ENCODE peak calls at places on chromosomes 2 and 18, in five cellular contexts. D is A549, N is heart left ventricle, F is lower lobe of right lung, S is tibial nerve. K is an unnamed sample.

GRCh38 chr2:151289972-151290335 is 486 bp upstream of the NMI start:
- DNase-seq in F (no peak), S (peak; percentile 25), D (peak; percentile 42), N (no peak), K (peak; percentile 41)

GRCh38 chr2:233449921-233450853 is 95.9 kb downstream of the DGKD start:
- DNase-seq in D (no peak), F (peak; percentile 37), N (no peak), S (peak; percentile 8), K (no peak)

GRCh38 chr2:14712091-14712490 is 79.6 kb downstream of the LRATD1 start:
- DNase-seq in F (no peak), D (no peak), S (no peak), N (no peak), K (no peak)

GRCh38 chr2:75634945-75635344 is 11.6 kb upstream of the MRPL19 start:
- DNase-seq in D (no peak), N (no peak), S (no peak), F (no peak), K (peak; percentile 44)

GRCh38 chr2:36663851-36664715 is 32.4 kb upstream of the VIT start:
- DNase-seq in F (no peak), N (no peak), S (no peak), D (peak; percentile 85), K (peak; percentile 14)

GRCh38 chr2:233235977-233236376 is 15.5 kb upstream of the ATG16L1 start:
- DNase-seq in F (no peak), D (no peak), S (no peak), N (no peak), K (no peak)

GRCh38 chr2:235756491-235756890 is 262.6 kb downstream of the AGAP1 start:
- DNase-seq in F (no peak), N (no peak), D (no peak), S (no peak), K (no peak)

GRCh38 chr2:54260241-54260495 is 4.1 kb upstream of the TSPYL6 start:
- DNase-seq in D (no peak), S (no peak), N (no peak), F (no peak), K (no peak)

GRCh38 chr2:85281553-85281952 is 46.2 kb downstream of the TGOLN2 start:
- DNase-seq in S (no peak), F (no peak), N (no peak), D (no peak), K (no peak)

GRCh38 chr18:6624271-6624670 is 105.2 kb upstream of the ARHGAP28 start:
- DNase-seq in D (no peak), S (no peak), F (no peak), N (no peak), K (no peak)

GRCh38 chr2:30106543-30106942 is 40.3 kb upstream of the YPEL5 start:
- DNase-seq in F (no peak), S (no peak), N (no peak), D (peak; percentile 13), K (no peak)

GRCh38 chr2:176071330-176072291 is 12.2 kb downstream of the EVX2 start:
- DNase-seq in N (no peak), F (no peak), S (no peak), D (no peak), K (no peak)

GRCh38 chr2:120326048-120326447 is 19.9 kb upstream of the INHBB start:
- DNase-seq in S (no peak), N (peak; percentile 3), D (no peak), F (no peak), K (no peak)

GRCh38 chr2:10289352-10289751 is 13.4 kb upstream of the HPCAL1 start:
- DNase-seq in F (no peak), D (no peak), S (no peak), N (no peak), K (no peak)

GRCh38 chr2:212176151-212176550 is 362.5 kb downstream of the ERBB4 start:
- DNase-seq in F (no peak), N (no peak), D (no peak), S (no peak), K (no peak)

GRCh38 chr18:518081-518480 is 17.6 kb upstream of the COLEC12 start:
- DNase-seq in F (no peak), S (no peak), D (no peak), N (no peak), K (no peak)

GRCh38 chr2:157880927-157881326 is 4.8 kb upstream of the ACVR1 start:
- DNase-seq in N (no peak), S (no peak), D (no peak), F (no peak), K (no peak)

GRCh38 chr18:23311346-23312103 is 141.6 kb upstream of the RIOK3 start:
- DNase-seq in D (no peak), N (no peak), F (no peak), S (peak; percentile 36), K (peak; percentile 39)

GRCh38 chr2:238270606-238271005 is 17.8 kb downstream of the PER2 start:
- DNase-seq in S (no peak), F (peak; percentile 31), N (no peak), D (no peak), K (no peak)

GRCh38 chr18:36527025-36527424 is 229.5 kb downstream of the FHOD3 start:
- DNase-seq in D (no peak), S (no peak), N (no peak), F (no peak), K (no peak)

GRCh38 chr2:238847841-238848565 is at the start of gene TWIST2:
- DNase-seq in F (peak; percentile 81), S (peak; percentile 84), N (peak; percentile 83), D (peak; percentile 80), K (peak; percentile 33)

GRCh38 chr2:231418820-231419640 is 23.5 kb downstream of the B3GNT7 start:
- DNase-seq in D (no peak), N (no peak), S (no peak), F (no peak), K (no peak)

GRCh38 chr2:16763493-16763899 is 97.9 kb upstream of the CYRIA start:
- DNase-seq in N (no peak), D (peak; percentile 9), F (no peak), S (no peak), K (no peak)

GRCh38 chr2:167758292-167758691 is 489.1 kb downstream of the STK39 start:
- DNase-seq in N (no peak), F (no peak), D (no peak), S (no peak), K (no peak)

GRCh38 chr2:70514612-70515055 is 39.0 kb downstream of the TGFA start:
- DNase-seq in N (no peak), D (no peak), S (no peak), F (peak; percentile 89), K (no peak)

GRCh38 chr18:63160172-63160995 is 159.2 kb downstream of the BCL2 start:
- DNase-seq in F (no peak), D (no peak), N (no peak), S (no peak), K (no peak)

GRCh38 chr18:50307738-50308470 is 20.4 kb upstream of the CXXC1 start:
- DNase-seq in N (peak; percentile 92), F (peak; percentile 94), D (peak; percentile 88), S (peak; percentile 67), K (peak; percentile 74)
- H3K27ac ChIP-seq in N (no peak overlapping the region), F (peak overlapping the region; percentile 43), D (peak overlapping the region; percentile 62), S (no peak overlapping the region), K (peak overlapping the region; percentile 98)

DNA sequence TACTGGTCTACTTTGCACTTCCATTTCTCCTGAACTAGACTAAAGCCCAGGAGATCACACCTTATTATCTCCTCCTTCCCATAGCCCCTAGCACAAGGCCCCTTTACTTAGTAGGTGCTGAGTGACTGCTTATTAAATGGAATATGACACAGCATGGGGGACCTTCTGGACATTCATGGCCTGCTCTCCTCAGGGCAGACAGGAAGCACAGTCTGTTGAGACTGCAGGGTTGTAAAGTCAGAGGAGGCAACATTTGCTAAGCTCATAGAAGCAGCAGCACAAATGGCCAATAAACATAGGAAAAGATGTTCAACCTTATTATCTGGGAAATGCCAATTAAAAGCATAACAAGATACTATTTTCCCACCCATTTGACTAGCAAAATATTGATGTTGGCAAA is 75.3 kb downstream of the DNMT3A start:
- DNase-seq in D (no peak), N (no peak), S (no peak), F (no peak), K (no peak)
- H3K27ac ChIP-seq in D (no peak overlapping the region), N (no peak overlapping the region), S (no peak overlapping the region), F (no peak overlapping the region), K (no peak overlapping the region)

DNA sequence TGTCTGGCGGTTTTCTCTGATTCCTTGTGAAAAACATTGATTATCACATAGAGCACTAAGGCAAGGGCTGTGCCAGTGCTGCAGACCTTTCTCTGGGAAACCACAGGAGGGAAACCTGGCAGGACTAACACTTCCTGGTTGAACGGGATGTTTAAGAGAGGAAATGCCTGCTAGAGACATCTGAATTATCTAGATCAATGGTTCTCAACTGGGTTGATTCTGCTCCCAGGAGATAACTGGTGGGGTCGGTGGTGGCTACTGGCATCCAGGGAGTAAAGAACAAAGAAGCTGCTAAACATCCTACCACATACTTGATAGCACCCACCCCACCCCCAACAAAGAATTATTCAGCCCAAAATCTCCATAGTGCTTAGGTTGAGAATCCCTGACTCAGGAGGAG is 37.5 kb downstream of the DDX18 start:
- DNase-seq in S (no peak), F (no peak), N (no peak), D (no peak), K (no peak)
- H3K27ac ChIP-seq in S (no peak overlapping the region), F (no peak overlapping the region), N (no peak overlapping the region), D (no peak overlapping the region), K (no peak overlapping the region)

DNA sequence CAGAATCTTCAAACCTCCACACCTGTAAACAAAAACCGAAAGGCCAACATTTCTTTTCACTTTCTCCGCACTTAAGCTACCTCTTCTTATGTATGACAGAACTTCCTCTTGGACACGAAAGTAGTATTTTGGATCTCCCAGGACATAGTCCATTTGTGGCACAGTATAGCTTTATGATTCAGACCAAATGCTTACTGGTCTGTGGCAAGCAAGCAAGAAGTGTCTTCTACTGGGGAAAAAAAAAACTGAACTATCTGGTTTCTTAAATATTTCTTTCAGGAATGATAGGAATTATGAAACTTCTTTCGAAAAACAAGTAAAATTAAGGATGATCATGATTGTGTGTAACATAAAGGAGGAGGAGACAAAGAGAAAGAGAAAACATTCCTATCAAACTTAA is 33.6 kb downstream of the SRBD1 start:
- DNase-seq in S (no peak), F (no peak), N (no peak), D (no peak), K (no peak)
- H3K27ac ChIP-seq in S (no peak overlapping the region), F (no peak overlapping the region), N (no peak overlapping the region), D (no peak overlapping the region), K (no peak overlapping the region)

GRCh38 chr2:5686068-5686467 is 6.1 kb upstream of the SOX11 start:
- DNase-seq in N (no peak), F (no peak), S (no peak), D (no peak), K (no peak)

GRCh38 chr2:5685225-5685624 is 7.0 kb upstream of the SOX11 start:
- DNase-seq in S (no peak), D (no peak), F (no peak), N (no peak), K (no peak)

GRCh38 chr2:5683471-5683870 is 8.7 kb upstream of the SOX11 start:
- DNase-seq in D (no peak), F (no peak), S (no peak), N (no peak), K (no peak)
- H3K27ac ChIP-seq in D (no peak overlapping the region), F (no peak overlapping the region), S (no peak overlapping the region), N (no peak overlapping the region), K (no peak overlapping the region)

K was measured in epithelial cell of prostate.